ENCODE peak calls at places on chromosomes 7 and 10, in five cellular contexts. L, E, T, U and K are unnamed samples.

GRCh38 chr10:46092523-46093195 is 46.6 kb upstream of the MSMB start:
- DNase-seq in L (no peak), T (no peak), U (no peak), E (no peak), K (no peak)

GRCh38 chr7:139382439-139382838 is 22.7 kb downstream of the LUC7L2 start:
- DNase-seq in T (no peak), E (no peak), L (no peak), U (no peak), K (no peak)

GRCh38 chr10:14681802-14682201 is 92.9 kb downstream of the FAM107B start:
- DNase-seq in E (no peak), T (no peak), L (no peak), U (no peak), K (no peak)

GRCh38 chr7:938546-939185 is 15.8 kb downstream of the ADAP1 start:
- DNase-seq in E (no peak), T (no peak), L (no peak), U (no peak), K (no peak)

GRCh38 chr10:121027390-121027789 is 176.2 kb downstream of the WDR11 start:
- DNase-seq in E (no peak), U (no peak), T (no peak), L (no peak), K (no peak)

GRCh38 chr10:35412900-35413491 is 76.7 kb downstream of the CCNY start:
- DNase-seq in E (no peak), L (no peak), T (peak), U (no peak), K (no peak)

GRCh38 chr7:37901890-37902524 is 14.6 kb downstream of the SFRP4 start:
- DNase-seq in T (peak), E (no peak), U (no peak), L (no peak), K (no peak)

GRCh38 chr7:104149822-104150221 is 58.0 kb downstream of the ORC5 start:
- DNase-seq in L (no peak), U (no peak), T (no peak), E (no peak), K (no peak)

GRCh38 chr10:125757742-125758141 is 17.9 kb downstream of the MMP21 start:
- DNase-seq in T (no peak), L (no peak), U (no peak), E (no peak), K (no peak)

GRCh38 chr10:83539528-83540308 is 599.6 kb upstream of the GHITM start:
- DNase-seq in U (peak), E (peak), T (peak), L (no peak), K (peak)

GRCh38 chr10:71729023-71729649 is 9.6 kb upstream of the C10orf105 start:
- DNase-seq in T (peak), U (no peak), L (no peak), E (peak), K (no peak)

GRCh38 chr7:144110272-144110671 is 889 bp downstream of the OR2A2 start:
- DNase-seq in L (no peak), T (no peak), E (no peak), U (no peak), K (no peak)

GRCh38 chr10:51879238-51879637 is 179.8 kb upstream of the CSTF2T start:
- DNase-seq in U (no peak), T (peak), L (peak), E (peak), K (peak)

GRCh38 chr10:114551310-114551972 is 106.6 kb downstream of the ABLIM1 start:
- DNase-seq in T (no peak), E (no peak), U (no peak), L (no peak), K (no peak)

GRCh38 chr10:47287365-47287802 is 12.6 kb upstream of the GDF10 start:
- DNase-seq in U (no peak), T (no peak), E (no peak), L (no peak), K (no peak)

GRCh38 chr7:117012284-117013174 is 59.2 kb downstream of the ST7 start:
- DNase-seq in U (peak), L (no peak), E (peak), T (peak), K (no peak)

GRCh38 chr10:130464426-130464825 is 328.2 kb downstream of the GLRX3 start:
- DNase-seq in E (no peak), T (no peak), L (no peak), U (no peak), K (no peak)

GRCh38 chr10:118950190-118950658 is 79.3 kb upstream of the NANOS1 start:
- DNase-seq in E (no peak), U (no peak), L (no peak), T (peak), K (no peak)

GRCh38 chr10:1394155-1394912 is 338.1 kb downstream of the WDR37 start:
- DNase-seq in E (no peak), L (peak), T (no peak), U (no peak), K (no peak)

GRCh38 chr10:43913676-43914235 is 265.1 kb upstream of the ZNF32 start:
- DNase-seq in T (peak), L (no peak), E (no peak), U (no peak), K (no peak)

GRCh38 chr7:154744226-154744860 is 258.6 kb downstream of the PAXIP1 start:
- DNase-seq in U (peak), T (peak), L (peak), E (no peak), K (no peak)